ENCODE peak calls at places on chromosome 3, in ten cellular contexts. H, U, W, T, N, Z, V, C, R and X are unnamed samples.
A peak's percentile ranks its signal among the peaks of the same experiment; 100 is the strongest.

GRCh38 chr3:126422571-126423091 is 27.9 kb downstream of the CFAP100 start:
- DNase-seq in H (no peak), U (no peak), W (no peak), T (no peak), N (no peak), Z (no peak), V (no peak), C (peak; percentile 53), R (no peak), X (no peak)

GRCh38 chr3:30664884-30665283 is 58.5 kb downstream of the TGFBR2 start:
- DNase-seq in H (no peak), U (no peak), W (no peak), T (no peak), N (no peak), Z (no peak), V (no peak), C (no peak), R (no peak), X (no peak)

GRCh38 chr3:175432338-175433025 is 573.3 kb downstream of the NAALADL2 start:
- DNase-seq in H (peak; percentile 69), U (no peak), W (peak; percentile 40), T (no peak), N (no peak), Z (no peak), V (no peak), C (no peak), R (no peak), X (no peak)

GRCh38 chr3:36965440-36965839 is 20.6 kb upstream of the TRANK1 start:
- DNase-seq in H (no peak), U (no peak), W (no peak), T (no peak), N (no peak), Z (no peak), V (peak; percentile 69), C (no peak), R (no peak), X (no peak)

GRCh38 chr3:151356791-151357460 is 27.6 kb upstream of the P2RY13 start:
- DNase-seq in H (no peak), U (no peak), W (peak; percentile 62), T (no peak), N (no peak), Z (no peak), V (no peak), C (no peak), R (no peak), X (no peak)

GRCh38 chr3:43733459-43734384 is 43.0 kb downstream of the ABHD5 start:
- DNase-seq in H (peak; percentile 98), U (no peak), W (peak; percentile 63), T (no peak), N (no peak), Z (no peak), V (peak; percentile 56), C (peak; percentile 80), R (no peak), X (no peak)

GRCh38 chr3:33023176-33024136 is 72.0 kb downstream of the CCR4 start:
- DNase-seq in H (no peak), U (no peak), W (no peak), T (no peak), N (no peak), Z (no peak), V (no peak), C (no peak), R (no peak), X (no peak)

GRCh38 chr3:113270096-113270495 is 58.7 kb downstream of the BOC start:
- DNase-seq in H (no peak), U (no peak), W (no peak), T (no peak), N (no peak), Z (no peak), V (no peak), C (no peak), R (no peak), X (no peak)

DNA sequence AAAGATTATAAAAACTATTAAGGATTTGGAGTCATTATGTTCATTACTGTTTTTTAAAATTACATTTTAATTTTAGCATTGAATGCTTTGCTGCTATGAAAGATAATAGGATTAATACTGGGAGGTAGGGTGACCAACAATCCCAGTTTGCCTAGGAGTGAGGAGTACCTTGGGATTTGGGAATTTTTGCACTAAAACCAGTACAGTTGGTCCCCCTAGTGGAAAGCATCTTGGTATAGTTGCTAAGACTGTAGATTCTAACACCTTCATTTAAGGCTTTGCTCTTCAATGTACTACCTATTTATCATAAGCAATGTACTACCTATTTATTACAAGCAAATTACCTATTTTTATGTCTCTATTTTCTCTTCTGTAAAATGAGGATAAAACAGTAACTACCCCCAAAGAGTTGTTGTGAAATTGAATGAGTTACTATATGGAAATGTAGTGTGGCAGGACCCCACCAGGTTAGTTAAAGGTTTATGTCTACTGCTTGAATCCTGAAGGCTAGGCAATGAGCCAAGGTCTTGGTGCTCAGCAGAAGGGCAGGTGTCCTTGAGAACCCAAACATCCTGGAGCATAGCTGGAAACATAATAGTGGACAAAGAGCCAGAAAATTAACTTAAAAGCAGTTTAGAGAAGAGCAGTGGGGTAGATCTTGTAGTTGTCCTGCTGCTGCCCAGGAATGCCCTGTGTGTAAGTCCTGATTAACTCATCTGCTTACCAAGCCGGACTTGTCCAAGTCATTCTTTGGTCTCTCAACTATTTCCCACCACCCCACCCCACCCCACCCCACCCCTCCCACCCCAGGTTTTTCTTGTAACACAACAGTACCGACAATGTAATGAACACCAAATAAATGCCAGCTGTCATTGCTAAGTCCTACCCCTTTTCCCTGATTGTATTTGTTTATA is 49.2 kb upstream of the NMD3 start:
- DNase-seq in H (no peak), U (no peak), W (peak; percentile 47), T (no peak), N (no peak), Z (no peak), V (no peak), C (no peak), R (no peak), X (no peak)
- TF ChIP-seq CTCF in H (peak; percentile 35), U (no peak), W (peak; percentile 40), T (no peak), N (no peak), Z (no peak), V (peak; percentile 70), C (no peak), R (no peak), X (peak; percentile 15)

GRCh38 chr3:1275495-1275894 is 182.7 kb downstream of the CNTN6 start:
- DNase-seq in H (no peak), U (peak; percentile 24), W (peak; percentile 7), T (no peak), N (no peak), Z (no peak), V (peak; percentile 41), C (no peak), R (no peak), X (no peak)
- TF ChIP-seq CTCF in H (no peak), U (peak; percentile 33), W (no peak), T (peak; percentile 12), N (peak; percentile 59), Z (no peak), V (peak; percentile 73), C (no peak), R (no peak), X (no peak)

GRCh38 chr3:128689060-128689459 is 36.9 kb upstream of the RAB7A start:
- DNase-seq in H (no peak), U (no peak), W (no peak), T (no peak), N (no peak), Z (no peak), V (no peak), C (no peak), R (no peak), X (no peak)

GRCh38 chr3:128683957-128684356 is 33.3 kb upstream of the RPN1 start:
- DNase-seq in H (no peak), U (no peak), W (no peak), T (no peak), N (no peak), Z (no peak), V (no peak), C (no peak), R (no peak), X (no peak)

GRCh38 chr3:128681277-128681829 is 30.7 kb upstream of the RPN1 start:
- DNase-seq in H (no peak), U (no peak), W (no peak), T (no peak), N (no peak), Z (no peak), V (no peak), C (no peak), R (no peak), X (no peak)

GRCh38 chr3:128686465-128686864 is 35.8 kb upstream of the RPN1 start:
- DNase-seq in H (no peak), U (no peak), W (no peak), T (no peak), N (no peak), Z (peak; percentile 34), V (no peak), C (no peak), R (no peak), X (no peak)

GRCh38 chr3:128685001-128685726 is 34.5 kb upstream of the RPN1 start:
- DNase-seq in H (no peak), U (no peak), W (no peak), T (no peak), N (no peak), Z (no peak), V (no peak), C (no peak), R (no peak), X (no peak)
- TF ChIP-seq CTCF in H (no peak), U (no peak), W (no peak), T (no peak), N (no peak), Z (no peak), V (no peak), C (no peak), R (no peak), X (no peak)

GRCh38 chr3:143433787-143434378 is 314.3 kb downstream of the CHST2 start:
- DNase-seq in H (no peak), U (peak; percentile 53), W (peak; percentile 46), T (no peak), N (peak; percentile 19), Z (no peak), V (no peak), C (no peak), R (no peak), X (no peak)

GRCh38 chr3:143441772-143442171 is 322.2 kb downstream of the CHST2 start:
- DNase-seq in H (no peak), U (no peak), W (no peak), T (no peak), N (no peak), Z (no peak), V (no peak), C (no peak), R (no peak), X (no peak)

GRCh38 chr3:143430582-143430981 is 311.0 kb downstream of the CHST2 start:
- DNase-seq in H (no peak), U (no peak), W (no peak), T (no peak), N (no peak), Z (no peak), V (no peak), C (no peak), R (no peak), X (no peak)

GRCh38 chr3:143439785-143440184 is 320.2 kb downstream of the CHST2 start:
- DNase-seq in H (no peak), U (no peak), W (no peak), T (no peak), N (no peak), Z (no peak), V (no peak), C (no peak), R (no peak), X (no peak)

DNA sequence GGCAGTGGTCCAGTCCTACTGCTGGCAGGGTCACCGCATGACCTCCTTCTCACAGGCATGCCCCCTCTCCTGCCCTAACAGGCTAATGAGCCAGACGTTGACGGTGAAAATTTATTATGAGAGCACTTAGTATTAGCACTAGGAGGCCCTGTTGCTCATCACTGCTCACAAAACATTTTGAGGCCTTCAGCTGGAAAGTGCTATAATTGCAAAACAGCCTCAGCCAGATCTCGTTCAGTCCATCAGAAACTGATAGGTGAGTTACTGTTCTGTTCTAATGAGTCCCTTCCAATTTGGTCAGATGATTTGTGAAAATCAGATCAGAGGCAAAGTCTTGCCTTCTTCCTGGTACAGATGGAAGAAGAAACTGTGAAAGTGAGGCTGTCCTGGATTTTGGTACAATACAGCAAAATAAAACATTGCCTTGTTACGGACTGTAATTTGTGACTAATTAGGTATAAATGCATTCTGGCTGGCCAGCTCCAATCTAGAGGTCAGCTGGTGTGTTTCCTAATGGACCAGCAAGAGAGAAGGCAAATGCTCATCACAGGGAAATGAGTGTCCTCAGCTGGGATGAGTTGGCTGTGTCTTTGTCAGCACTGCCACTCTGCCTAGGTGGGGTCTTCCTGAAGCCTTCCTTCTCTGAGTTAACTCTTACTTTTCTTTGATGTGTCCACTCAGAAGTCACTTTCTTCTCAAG is 316.8 kb downstream of the CHST2 start:
- DNase-seq in H (peak; percentile 45), U (no peak), W (peak; percentile 75), T (no peak), N (no peak), Z (no peak), V (no peak), C (no peak), R (no peak), X (no peak)
- TF ChIP-seq CTCF in H (no peak), U (no peak), W (no peak), T (no peak), N (no peak), Z (no peak), V (no peak), C (no peak), R (no peak), X (no peak)